ENCODE peak calls at places on chromosomes 7 and 10, in ten cellular contexts. I is PC-3; E is NB4; D is activated T-cell treated with anti-CD3 and anti-CD28 coated beads for 24 hours; K is A549; J is stimulated activated naive B cell treated with anti-CD40 and anti-IgM and Interleukin-4, amounts not matched to agents 10 μg/mL and 1 μg/mL and 100 μg/mL, for 72 hours; B is choroid plexus epithelial cell; P is endodermal cell; S is CD4-positive, alpha-beta T cell; W is astrocyte of the spinal cord. F is an unnamed sample.

GRCh38 chr10:60375293-60376004 is 14.2 kb downstream of the ANK3 start:
- DNase-seq in I (peak), E (no peak), D (no peak), K (no peak), J (no peak), B (no peak), P (peak), S (no peak), W (no peak), F (no peak)

GRCh38 chr10:102409604-102410426 is 8.8 kb downstream of the PSD start:
- DNase-seq in I (no peak), E (no peak), D (no peak), K (no peak), J (no peak), B (no peak), P (peak), S (no peak), W (no peak), F (no peak)

GRCh38 chr10:49609283-49610014 is 661 bp upstream of the SLC18A3 start:
- DNase-seq in I (no peak), E (no peak), D (no peak), K (no peak), J (no peak), B (no peak), P (peak), S (no peak), W (no peak), F (no peak)

GRCh38 chr7:139771001-139771956 is 6.5 kb downstream of the HIPK2 start:
- DNase-seq in I (peak), E (peak), D (no peak), K (peak), J (no peak), B (peak), P (peak), S (no peak), W (peak), F (peak)

GRCh38 chr10:48363617-48364355 is 57.3 kb downstream of the MAPK8 start:
- DNase-seq in I (peak), E (peak), D (peak), K (peak), J (peak), B (peak), P (peak), S (peak), W (peak), F (peak)

GRCh38 chr7:18386590-18386989 is 109.0 kb upstream of the HDAC9 start:
- DNase-seq in I (no peak), E (no peak), D (no peak), K (no peak), J (no peak), B (no peak), P (no peak), S (no peak), W (no peak), F (no peak)

GRCh38 chr10:91049961-91050360 is 129.1 kb upstream of the ANKRD1 start:
- DNase-seq in I (no peak), E (no peak), D (no peak), K (no peak), J (no peak), B (peak), P (no peak), S (no peak), W (peak), F (no peak)

GRCh38 chr7:57426629-57427003 is 23.4 kb upstream of the ZNF716 start:
- DNase-seq in I (no peak), E (no peak), D (no peak), K (no peak), J (no peak), B (no peak), P (no peak), S (no peak), W (no peak), F (no peak)

GRCh38 chr7:74612015-74612829 is 45.3 kb upstream of the GTF2I start:
- DNase-seq in I (no peak), E (peak), D (no peak), K (no peak), J (no peak), B (peak), P (peak), S (no peak), W (peak), F (no peak)

GRCh38 chr10:132880148-132880981 is 62.0 kb downstream of the CFAP46 start:
- DNase-seq in I (no peak), E (no peak), D (no peak), K (no peak), J (no peak), B (no peak), P (peak), S (no peak), W (no peak), F (no peak)

GRCh38 chr10:88108115-88108610 is 244.7 kb downstream of the PTEN start:
- DNase-seq in I (no peak), E (peak), D (no peak), K (no peak), J (peak), B (no peak), P (no peak), S (no peak), W (no peak), F (peak)